ENCODE peak calls at places on chromosome 19, in four cellular contexts. Z is uterus, P is transverse colon, S is adrenal gland. D is an unnamed sample. For H3K36me3, the result is how much of the 10 kb centered on the place peaks cover.

GRCh38 chr19:30171795-30172642 is 200.2 kb upstream of the ZNF536 start:
- DNase-seq in P (no peak), S (no peak), Z (no peak), D (no peak)

GRCh38 chr19:28990522-28990921 is 222.4 kb downstream of the UQCRFS1 start:
- DNase-seq in Z (no peak), S (no peak), P (no peak), D (no peak)

GRCh38 chr19:12733369-12733896 is 1.1 kb downstream of the TRIR start:
- DNase-seq in S (peak), P (no peak), Z (no peak), D (no peak)

GRCh38 chr19:57675881-57676280 is 5.9 kb upstream of the ZNF551 start:
- DNase-seq in P (no peak), S (no peak), Z (no peak), D (no peak)

GRCh38 chr19:32691952-32692726 is 518 bp downstream of the NUDT19 start:
- DNase-seq in P (peak), Z (peak), S (peak), D (peak)

GRCh38 chr19:6219147-6219525 is 60.6 kb downstream of the MLLT1 start:
- DNase-seq in S (no peak), Z (peak), P (no peak), D (no peak)

GRCh38 chr19:12840091-12841079 is 2.1 kb downstream of the MAST1 start:
- DNase-seq in S (peak), P (peak), Z (peak), D (no peak)

GRCh38 chr19:1941146-1942077 is at the start of gene CSNK1G2:
- DNase-seq in S (peak), P (peak), Z (peak), D (peak)

GRCh38 chr19:36916991-36917390 is 859 bp downstream of the ZNF568 start:
- DNase-seq in P (no peak), S (peak), Z (no peak), D (no peak)

GRCh38 chr19:2813235-2814160 is 6.2 kb upstream of the ZNF554 start:
- DNase-seq in Z (no peak), P (no peak), S (no peak), D (no peak)

GRCh38 chr19:50870417-50871089 is 2.7 kb upstream of the KLK2 start:
- DNase-seq in P (no peak), S (no peak), Z (no peak), D (no peak)

GRCh38 chr19:4380254-4380727 is 20.1 kb downstream of the SH3GL1 start:
- DNase-seq in P (no peak), Z (peak), S (no peak), D (no peak)

GRCh38 chr19:29873024-29873800 is 61.4 kb downstream of the CCNE1 start:
- DNase-seq in P (peak), Z (peak), S (peak), D (peak)

GRCh38 chr19:4712771-4713170 is 10.9 kb downstream of the DPP9 start:
- DNase-seq in P (no peak), Z (no peak), S (no peak), D (no peak)

GRCh38 chr19:43611788-43612187 is at the start of gene SRRM5:
- DNase-seq in Z (no peak), P (no peak), S (no peak), D (no peak)

GRCh38 chr19:765179-765738 is 14.3 kb downstream of the MISP start:
- DNase-seq in S (no peak), Z (no peak), P (no peak), D (no peak)

GRCh38 chr19:35565016-35565856 is 1.8 kb upstream of the ATP4A start:
- DNase-seq in Z (no peak), P (no peak), S (no peak), D (no peak)

GRCh38 chr19:2542341-2543069 is 66.6 kb downstream of the GADD45B start:
- DNase-seq in P (peak), S (peak), Z (no peak), D (no peak)

GRCh38 chr19:55028757-55029156 is 9.3 kb downstream of the GP6 start:
- DNase-seq in S (no peak), Z (no peak), P (no peak), D (no peak)
- H3K27ac ChIP-seq in S (no peak), Z (no peak), P (no peak), D (no peak)

DNA sequence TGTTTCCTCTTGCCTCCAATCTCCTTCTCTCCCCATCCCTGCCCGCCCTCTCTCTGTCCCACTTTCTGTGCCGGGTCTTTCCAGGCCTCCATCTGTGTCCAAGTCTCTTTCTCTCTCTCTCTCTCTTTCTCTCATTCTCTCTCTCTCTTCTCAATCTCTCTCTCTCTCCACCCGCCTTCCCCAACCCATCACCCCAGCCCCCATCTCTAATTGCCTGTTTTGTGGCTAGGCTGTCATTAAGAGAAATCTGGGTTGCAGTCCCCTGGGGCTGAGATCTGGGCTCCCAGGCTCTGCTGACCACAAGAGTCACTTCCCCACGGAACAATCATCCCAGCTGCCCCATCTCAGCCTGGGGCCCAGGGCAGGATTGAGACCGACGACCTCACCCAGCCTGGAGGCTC is 2.5 kb downstream of the COL5A3 start:
- DNase-seq in Z (no peak), S (peak), P (no peak), D (peak)
- H3K36me3 ChIP-seq in Z (under half), S (under half), P (under half), D (under half)

DNA sequence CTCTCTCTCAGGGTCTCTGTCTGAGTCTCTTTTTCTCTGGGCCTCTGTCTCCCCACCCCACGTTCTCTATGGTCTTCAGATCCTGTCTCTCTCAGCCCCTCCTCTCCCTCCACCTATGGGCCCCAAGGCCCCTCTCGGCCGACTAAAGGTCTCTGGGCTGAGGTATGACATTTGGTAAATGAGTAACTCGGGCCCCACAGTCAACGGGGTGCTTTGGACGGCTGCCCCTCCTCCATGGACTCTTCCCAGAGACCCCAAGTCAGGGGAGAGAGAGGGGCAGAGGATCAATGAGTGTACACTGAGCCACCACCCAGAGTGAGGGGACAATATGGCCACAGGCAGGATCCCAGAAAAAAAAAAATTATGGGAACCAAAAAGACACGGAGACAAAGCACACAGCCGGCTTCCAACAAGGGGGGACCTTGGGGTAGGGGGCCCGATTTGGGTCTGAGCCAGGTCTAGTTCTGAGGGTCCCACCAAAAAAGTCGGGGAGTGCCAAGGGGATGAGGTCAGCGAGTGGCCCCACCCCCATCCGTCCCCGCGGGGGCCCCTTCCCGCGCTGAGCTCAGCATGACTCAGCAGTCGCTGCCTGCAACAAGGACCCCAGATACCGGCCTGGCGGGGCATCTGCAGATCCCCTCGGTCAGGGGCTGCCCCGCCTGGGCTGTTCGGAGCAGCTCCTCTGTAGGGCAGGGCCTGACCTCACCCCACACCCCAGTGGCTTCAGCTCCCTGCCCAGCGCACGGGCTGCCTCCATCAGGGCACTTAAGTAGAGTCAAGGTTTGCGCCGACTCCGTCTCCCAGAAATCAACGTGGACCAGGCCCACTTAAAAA is 1.5 kb upstream of the FTL start:
- DNase-seq in P (peak), S (peak), Z (peak), D (peak)
- TF ChIP-seq POLR2A in P (peak), S (peak), Z (peak), D (peak)

GRCh38 chr19:38721496-38721895 is 22.8 kb downstream of the CAPN12 start:
- DNase-seq in P (no peak), Z (no peak), S (no peak), D (no peak)

GRCh38 chr19:38724380-38724854 is 19.9 kb downstream of the CAPN12 start:
- DNase-seq in P (no peak), Z (peak), S (no peak), D (no peak)

GRCh38 chr19:38721977-38722773 is 22.1 kb downstream of the CAPN12 start:
- DNase-seq in P (no peak), Z (no peak), S (no peak), D (no peak)

GRCh38 chr19:38723606-38724379 is 20.5 kb downstream of the CAPN12 start:
- DNase-seq in P (no peak), S (no peak), Z (peak), D (no peak)

GRCh38 chr19:38722947-38723605 is 21.2 kb downstream of the CAPN12 start:
- DNase-seq in P (no peak), S (peak), Z (no peak), D (no peak)
- H3K27ac ChIP-seq in P (peak), S (peak), Z (peak), D (no peak)

DNA sequence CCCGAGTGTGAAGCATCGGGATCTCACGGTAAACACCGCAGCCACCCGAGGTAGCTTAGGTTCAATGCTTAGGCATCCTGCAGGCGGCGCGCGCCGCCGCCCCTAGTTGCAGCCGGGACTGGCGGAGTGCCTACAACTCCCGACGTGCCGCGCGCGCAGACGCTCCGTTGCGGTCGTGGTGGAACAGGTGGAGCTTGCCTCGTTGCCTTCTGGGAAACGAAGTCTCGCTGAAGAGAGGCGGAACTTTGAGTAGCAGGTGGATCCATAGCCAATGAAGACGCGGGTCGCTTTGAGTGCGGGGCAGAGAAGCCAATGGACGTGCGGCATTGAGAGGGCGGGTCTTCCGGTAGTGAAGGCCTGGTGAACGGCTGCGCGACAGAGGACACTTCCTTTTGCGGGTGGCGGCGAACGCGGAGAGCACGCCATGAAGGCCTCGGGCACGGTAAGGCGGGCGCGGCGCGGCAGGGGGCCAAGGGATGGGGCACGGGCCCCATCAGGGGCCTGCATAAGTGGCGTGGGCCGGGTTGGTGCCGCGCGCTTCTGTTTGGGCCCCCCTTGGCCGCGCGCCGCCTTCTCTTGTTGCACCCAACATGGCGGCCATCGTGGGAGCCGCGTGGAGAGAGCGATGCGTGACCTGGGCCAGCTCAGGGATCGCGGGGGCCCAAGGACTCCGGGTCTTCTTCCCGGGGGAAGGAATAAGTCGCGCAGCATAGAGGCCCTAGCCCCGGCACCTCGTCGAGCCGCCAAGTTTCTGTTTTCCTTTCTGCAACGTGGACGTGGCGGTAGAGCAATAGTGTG is at the start of gene RPL18A:
- DNase-seq in Z (peak), S (peak), P (peak), D (peak)
- H3K36me3 ChIP-seq in Z (under half), S (under half), P (under half), D (under half)

GRCh38 chr19:18557474-18558201 is at the start of gene KXD1:
- DNase-seq in S (peak), Z (peak), P (peak), D (peak)
- TF ChIP-seq POLR2A in S (peak), Z (peak), P (peak), D (peak)

DNA sequence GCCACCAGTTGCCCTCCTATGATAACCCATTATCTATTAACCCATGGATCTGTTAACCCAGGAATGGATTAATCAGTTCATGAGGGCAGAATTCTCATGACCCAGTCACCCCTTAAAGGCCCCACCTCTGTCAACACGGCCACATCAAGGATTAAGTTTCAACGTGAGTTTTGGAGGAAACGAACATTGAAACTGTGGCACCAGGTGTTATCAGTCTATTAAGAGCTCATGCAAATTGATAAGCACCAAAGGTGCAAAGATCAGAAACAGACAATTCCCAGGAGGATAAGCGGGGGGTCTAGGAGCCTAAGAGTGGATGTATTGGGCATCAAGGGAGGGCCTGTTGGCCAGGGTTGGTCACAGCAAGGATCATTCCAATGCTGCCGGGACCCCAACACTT is 19.9 kb upstream of the ELAVL1 start:
- DNase-seq in Z (no peak), P (no peak), S (no peak), D (no peak)
- H3K27ac ChIP-seq in Z (no peak), P (no peak), S (no peak), D (no peak)

GRCh38 chr19:49686503-49687088 is 2.8 kb upstream of the ADM5 start:
- DNase-seq in Z (no peak), S (no peak), P (no peak), D (no peak)
- H3K36me3 ChIP-seq in Z (under half), S (under half), P (under half), D (under half)

DNA sequence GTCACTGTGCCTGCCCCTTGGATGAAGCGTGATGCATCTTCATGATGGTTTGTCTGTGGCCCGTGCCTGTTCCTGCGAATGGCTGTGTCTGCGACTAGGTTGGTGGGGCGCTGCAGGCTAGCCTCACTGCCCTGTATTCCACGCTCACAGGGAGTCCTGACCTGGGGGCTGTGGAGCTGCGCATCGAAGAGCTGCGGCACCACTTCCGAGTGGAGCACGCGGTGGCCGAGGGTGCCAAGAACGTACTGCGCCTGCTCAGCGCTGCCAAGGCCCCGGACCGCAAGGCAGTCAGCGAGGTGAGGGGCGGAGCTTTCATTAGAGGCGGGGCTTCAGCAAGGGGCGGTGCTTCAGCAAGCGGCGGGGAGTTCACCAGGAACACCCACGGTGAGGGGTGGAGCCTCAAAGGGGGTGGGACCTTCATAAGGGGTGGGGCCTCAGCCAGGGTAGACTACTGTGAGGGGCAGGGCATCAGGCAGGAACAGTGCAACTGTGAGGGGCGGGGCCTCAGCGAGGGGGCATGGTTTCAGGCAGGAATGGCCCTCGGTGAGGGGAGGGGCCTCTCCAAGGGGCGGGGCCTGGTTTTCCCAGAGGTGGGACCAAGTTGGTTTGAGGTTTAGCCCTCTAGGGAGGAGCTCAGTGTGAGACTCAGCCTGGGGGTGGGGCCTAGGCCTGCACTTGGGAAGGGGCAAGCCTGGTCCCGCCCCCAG is 17.2 kb downstream of the PKN1 start:
- DNase-seq in S (peak), Z (peak), P (no peak), D (no peak)
- TF ChIP-seq POLR2A in S (no peak), Z (no peak), P (no peak), D (no peak)

GRCh38 chr19:55251296-55252081 is 7.3 kb downstream of the PPP6R1 start:
- DNase-seq in Z (no peak), S (no peak), P (no peak), D (no peak)
- H3K27ac ChIP-seq in Z (no peak), S (peak), P (peak), D (no peak)

D was measured in ovary.